ENCODE peak calls at places on chromosomes 13 and 19, in nine cellular contexts. One of them, this sample, is unnamed.

GRCh38 chr13:61670384-61671161 is 254.9 kb upstream of the PCDH20 start:
- DNase-seq in left lung: no peak
- DNase-seq in fibroblast of lung: no peak
- DNase-seq in PC-3: no peak
- DNase-seq in GM12864: no peak
- DNase-seq in heart right ventricle: no peak
- DNase-seq in IMR-90: no peak
- DNase-seq in GM20000: no peak
- DNase-seq in cardiac muscle cell: no peak
- DNase-seq in this sample: no peak

GRCh38 chr19:13208131-13208963 is 58.1 kb downstream of the IER2 start:
- DNase-seq in left lung: peak; percentile 84
- DNase-seq in fibroblast of lung: peak; percentile 88
- DNase-seq in PC-3: no peak
- DNase-seq in GM12864: peak; percentile 84
- DNase-seq in heart right ventricle: no peak
- DNase-seq in IMR-90: peak; percentile 76
- DNase-seq in GM20000: peak; percentile 95
- DNase-seq in cardiac muscle cell: no peak
- DNase-seq in this sample: no peak

GRCh38 chr13:31631716-31632115 is 107.6 kb upstream of the RXFP2 start:
- DNase-seq in left lung: no peak
- DNase-seq in fibroblast of lung: no peak
- DNase-seq in PC-3: no peak
- DNase-seq in GM12864: no peak
- DNase-seq in heart right ventricle: no peak
- DNase-seq in IMR-90: no peak
- DNase-seq in GM20000: no peak
- DNase-seq in cardiac muscle cell: no peak
- DNase-seq in this sample: no peak

GRCh38 chr13:40653558-40654318 is 12.7 kb downstream of the FOXO1 start:
- DNase-seq in left lung: no peak
- DNase-seq in fibroblast of lung: no peak
- DNase-seq in PC-3: no peak
- DNase-seq in GM12864: no peak
- DNase-seq in heart right ventricle: no peak
- DNase-seq in IMR-90: no peak
- DNase-seq in GM20000: no peak
- DNase-seq in cardiac muscle cell: no peak
- DNase-seq in this sample: no peak

GRCh38 chr13:40798380-40798779 is 9.0 kb downstream of the SLC25A15 start:
- DNase-seq in left lung: no peak
- DNase-seq in fibroblast of lung: no peak
- DNase-seq in PC-3: peak; percentile 11
- DNase-seq in GM12864: no peak
- DNase-seq in heart right ventricle: no peak
- DNase-seq in IMR-90: no peak
- DNase-seq in GM20000: no peak
- DNase-seq in cardiac muscle cell: no peak
- DNase-seq in this sample: no peak

GRCh38 chr19:38951187-38951586 is 20.4 kb downstream of the MRPS12 start:
- DNase-seq in left lung: no peak
- DNase-seq in fibroblast of lung: no peak
- DNase-seq in PC-3: no peak
- DNase-seq in GM12864: no peak
- DNase-seq in heart right ventricle: no peak
- DNase-seq in IMR-90: no peak
- DNase-seq in GM20000: no peak
- DNase-seq in cardiac muscle cell: no peak
- DNase-seq in this sample: no peak

GRCh38 chr19:42546831-42547500 is 18.7 kb upstream of the CEACAM1 start:
- DNase-seq in left lung: no peak
- DNase-seq in fibroblast of lung: no peak
- DNase-seq in PC-3: no peak
- DNase-seq in GM12864: no peak
- DNase-seq in heart right ventricle: no peak
- DNase-seq in IMR-90: no peak
- DNase-seq in GM20000: peak; percentile 1
- DNase-seq in cardiac muscle cell: no peak
- DNase-seq in this sample: no peak

GRCh38 chr13:49366841-49367240 is 77.0 kb downstream of the CAB39L start:
- DNase-seq in left lung: no peak
- DNase-seq in fibroblast of lung: peak; percentile 39
- DNase-seq in PC-3: no peak
- DNase-seq in GM12864: no peak
- DNase-seq in heart right ventricle: no peak
- DNase-seq in IMR-90: peak; percentile 39
- DNase-seq in GM20000: no peak
- DNase-seq in cardiac muscle cell: no peak
- DNase-seq in this sample: no peak

GRCh38 chr13:36882829-36883390 is 37.1 kb downstream of the SMAD9 start:
- DNase-seq in left lung: no peak
- DNase-seq in fibroblast of lung: no peak
- DNase-seq in PC-3: no peak
- DNase-seq in GM12864: no peak
- DNase-seq in heart right ventricle: no peak
- DNase-seq in IMR-90: no peak
- DNase-seq in GM20000: no peak
- DNase-seq in cardiac muscle cell: no peak
- DNase-seq in this sample: no peak

GRCh38 chr13:24264976-24265375 is 44.4 kb upstream of the C1QTNF9 start:
- DNase-seq in left lung: peak; percentile 77
- DNase-seq in fibroblast of lung: no peak
- DNase-seq in PC-3: no peak
- DNase-seq in GM12864: no peak
- DNase-seq in heart right ventricle: no peak
- DNase-seq in IMR-90: no peak
- DNase-seq in GM20000: no peak
- DNase-seq in cardiac muscle cell: no peak
- DNase-seq in this sample: no peak

GRCh38 chr19:47456721-47457478 is 14.8 kb downstream of the SLC8A2 start:
- DNase-seq in left lung: peak; percentile 67
- DNase-seq in fibroblast of lung: no peak
- DNase-seq in PC-3: no peak
- DNase-seq in GM12864: no peak
- DNase-seq in heart right ventricle: no peak
- DNase-seq in IMR-90: no peak
- DNase-seq in GM20000: no peak
- DNase-seq in cardiac muscle cell: no peak
- DNase-seq in this sample: no peak

GRCh38 chr19:17604372-17605025 is 49.0 kb downstream of the COLGALT1 start:
- DNase-seq in left lung: no peak
- DNase-seq in fibroblast of lung: no peak
- DNase-seq in PC-3: no peak
- DNase-seq in GM12864: no peak
- DNase-seq in heart right ventricle: no peak
- DNase-seq in IMR-90: no peak
- DNase-seq in GM20000: no peak
- DNase-seq in cardiac muscle cell: no peak
- DNase-seq in this sample: no peak

GRCh38 chr19:17605117-17605516 is 49.7 kb downstream of the COLGALT1 start:
- DNase-seq in left lung: no peak
- DNase-seq in fibroblast of lung: no peak
- DNase-seq in PC-3: no peak
- DNase-seq in GM12864: no peak
- DNase-seq in heart right ventricle: no peak
- DNase-seq in IMR-90: no peak
- DNase-seq in GM20000: no peak
- DNase-seq in cardiac muscle cell: no peak
- DNase-seq in this sample: no peak

GRCh38 chr19:17607936-17608335 is 52.5 kb downstream of the COLGALT1 start:
- DNase-seq in left lung: no peak
- DNase-seq in fibroblast of lung: no peak
- DNase-seq in PC-3: no peak
- DNase-seq in GM12864: no peak
- DNase-seq in heart right ventricle: no peak
- DNase-seq in IMR-90: no peak
- DNase-seq in GM20000: no peak
- DNase-seq in cardiac muscle cell: no peak
- DNase-seq in this sample: no peak

GRCh38 chr19:17606786-17607185 is 51.3 kb downstream of the COLGALT1 start:
- DNase-seq in left lung: no peak
- DNase-seq in fibroblast of lung: no peak
- DNase-seq in PC-3: no peak
- DNase-seq in GM12864: no peak
- DNase-seq in heart right ventricle: no peak
- DNase-seq in IMR-90: no peak
- DNase-seq in GM20000: no peak
- DNase-seq in cardiac muscle cell: no peak
- DNase-seq in this sample: no peak

GRCh38 chr19:17605761-17606745 is 50.6 kb downstream of the COLGALT1 start:
- DNase-seq in left lung: peak; percentile 93
- DNase-seq in fibroblast of lung: peak; percentile 63
- DNase-seq in PC-3: peak; percentile 58
- DNase-seq in GM12864: peak; percentile 76
- DNase-seq in heart right ventricle: peak; percentile 67
- DNase-seq in IMR-90: peak; percentile 56
- DNase-seq in GM20000: peak; percentile 97
- DNase-seq in cardiac muscle cell: peak; percentile 92
- DNase-seq in this sample: no peak
- TF ChIP-seq CTCF in left lung: peak; percentile 33
- TF ChIP-seq CTCF in fibroblast of lung: peak; percentile 8
- TF ChIP-seq CTCF in PC-3: peak; percentile 58
- TF ChIP-seq CTCF in GM12864: peak; percentile 71
- TF ChIP-seq CTCF in heart right ventricle: peak; percentile 71
- TF ChIP-seq CTCF in IMR-90: peak; percentile 55
- TF ChIP-seq CTCF in GM20000: peak; percentile 42
- TF ChIP-seq CTCF in cardiac muscle cell: peak; percentile 61
- TF ChIP-seq CTCF in this sample: peak; percentile 90

GRCh38 chr13:23159587-23160240 is 21.1 kb upstream of the SGCG start:
- DNase-seq in left lung: no peak
- DNase-seq in fibroblast of lung: no peak
- DNase-seq in PC-3: no peak
- DNase-seq in GM12864: no peak
- DNase-seq in heart right ventricle: no peak
- DNase-seq in IMR-90: no peak
- DNase-seq in GM20000: peak; percentile 39
- DNase-seq in cardiac muscle cell: no peak
- DNase-seq in this sample: no peak

GRCh38 chr13:23160241-23161175 is 20.3 kb upstream of the SGCG start:
- DNase-seq in left lung: peak; percentile 74
- DNase-seq in fibroblast of lung: peak; percentile 71
- DNase-seq in PC-3: peak; percentile 12
- DNase-seq in GM12864: no peak
- DNase-seq in heart right ventricle: no peak
- DNase-seq in IMR-90: no peak
- DNase-seq in GM20000: peak; percentile 36
- DNase-seq in cardiac muscle cell: peak; percentile 45
- DNase-seq in this sample: peak; percentile 93

GRCh38 chr13:23161176-23161825 is 19.5 kb upstream of the SGCG start:
- DNase-seq in left lung: no peak
- DNase-seq in fibroblast of lung: peak; percentile 81
- DNase-seq in PC-3: no peak
- DNase-seq in GM12864: no peak
- DNase-seq in heart right ventricle: no peak
- DNase-seq in IMR-90: no peak
- DNase-seq in GM20000: no peak
- DNase-seq in cardiac muscle cell: no peak
- DNase-seq in this sample: no peak

GRCh38 chr13:23159205-23159586 is 21.6 kb upstream of the SGCG start:
- DNase-seq in left lung: no peak
- DNase-seq in fibroblast of lung: peak; percentile 69
- DNase-seq in PC-3: peak; percentile 31
- DNase-seq in GM12864: no peak
- DNase-seq in heart right ventricle: peak; percentile 33
- DNase-seq in IMR-90: peak; percentile 13
- DNase-seq in GM20000: peak; percentile 58
- DNase-seq in cardiac muscle cell: peak; percentile 66
- DNase-seq in this sample: no peak
- TF ChIP-seq CTCF in left lung: peak; percentile 55
- TF ChIP-seq CTCF in fibroblast of lung: peak; percentile 90
- TF ChIP-seq CTCF in PC-3: peak; percentile 61
- TF ChIP-seq CTCF in GM12864: peak; percentile 53
- TF ChIP-seq CTCF in heart right ventricle: peak; percentile 62
- TF ChIP-seq CTCF in IMR-90: peak; percentile 48
- TF ChIP-seq CTCF in GM20000: peak; percentile 10
- TF ChIP-seq CTCF in cardiac muscle cell: peak; percentile 79
- TF ChIP-seq CTCF in this sample: peak; percentile 93

DNA sequence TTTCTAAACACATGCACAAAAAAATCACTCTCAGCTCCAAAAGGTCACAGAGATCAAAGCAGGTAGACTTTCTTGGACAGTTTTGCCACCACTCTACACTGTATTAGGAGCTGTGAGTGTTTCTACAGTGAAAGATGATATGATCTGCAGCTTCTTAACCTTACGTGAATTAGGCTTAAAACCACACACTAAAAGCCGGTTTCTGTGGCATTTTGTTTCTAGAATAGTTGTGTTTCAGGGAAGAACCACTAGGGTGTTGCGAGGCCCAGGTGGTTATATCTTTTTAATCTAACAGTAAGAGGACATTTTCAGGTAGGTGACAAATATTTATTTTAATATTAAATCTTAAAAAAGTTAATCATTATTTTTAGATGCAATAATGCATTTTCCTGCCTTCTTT is 216.4 kb downstream of the KLF5 start:
- DNase-seq in left lung: no peak
- DNase-seq in fibroblast of lung: no peak
- DNase-seq in PC-3: no peak
- DNase-seq in GM12864: no peak
- DNase-seq in heart right ventricle: no peak
- DNase-seq in IMR-90: no peak
- DNase-seq in GM20000: no peak
- DNase-seq in cardiac muscle cell: no peak
- DNase-seq in this sample: no peak
- TF ChIP-seq CTCF in left lung: no peak
- TF ChIP-seq CTCF in fibroblast of lung: no peak
- TF ChIP-seq CTCF in PC-3: no peak
- TF ChIP-seq CTCF in GM12864: no peak
- TF ChIP-seq CTCF in heart right ventricle: no peak
- TF ChIP-seq CTCF in IMR-90: no peak
- TF ChIP-seq CTCF in GM20000: no peak
- TF ChIP-seq CTCF in cardiac muscle cell: no peak
- TF ChIP-seq CTCF in this sample: peak; percentile 30

DNA sequence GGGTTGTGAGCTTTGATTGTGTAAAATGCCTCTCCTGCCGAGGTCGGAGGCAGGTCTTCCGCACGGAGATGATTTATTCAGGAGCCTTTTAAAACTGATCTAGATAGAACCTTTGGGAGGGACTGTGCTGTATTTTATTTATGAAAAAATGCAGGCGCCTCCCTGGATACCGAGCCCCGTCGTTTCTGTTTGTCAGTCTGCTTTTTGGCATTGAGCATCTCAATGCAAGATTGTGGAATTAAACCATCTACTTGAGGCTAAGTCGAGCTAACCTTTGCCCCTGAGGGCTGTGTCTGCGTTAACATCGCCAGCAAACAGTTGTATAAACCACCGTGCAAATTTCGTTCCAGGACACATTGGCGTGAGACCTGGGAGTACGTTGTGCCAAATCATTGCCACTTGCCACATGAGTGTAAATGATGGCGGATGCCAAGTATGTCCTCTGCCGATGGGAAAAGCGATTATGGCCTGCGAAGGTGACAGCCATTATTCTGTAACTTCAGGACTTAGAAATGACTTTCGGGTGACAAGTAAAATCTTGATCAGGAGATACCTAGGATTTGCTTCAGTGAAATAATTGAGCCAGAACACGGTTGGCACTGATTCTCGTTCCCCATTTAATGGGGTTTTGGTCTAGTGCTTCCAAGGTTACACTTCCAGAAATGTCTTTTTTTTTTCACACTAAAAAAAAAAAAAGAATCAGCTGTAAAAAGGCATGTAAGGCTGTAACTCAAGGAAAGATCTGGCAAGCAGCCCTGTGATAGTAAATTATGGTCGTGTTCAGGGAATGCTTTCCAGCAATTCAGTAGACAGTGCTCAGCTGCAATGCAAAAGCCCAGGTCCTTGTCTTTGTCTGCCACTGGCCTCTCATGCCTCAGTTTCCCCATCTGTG is 27.5 kb upstream of the NDUFS7 start:
- DNase-seq in left lung: no peak
- DNase-seq in fibroblast of lung: peak; percentile 30
- DNase-seq in PC-3: no peak
- DNase-seq in GM12864: no peak
- DNase-seq in heart right ventricle: no peak
- DNase-seq in IMR-90: peak; percentile 30
- DNase-seq in GM20000: no peak
- DNase-seq in cardiac muscle cell: no peak
- DNase-seq in this sample: no peak
- TF ChIP-seq CTCF in left lung: no peak
- TF ChIP-seq CTCF in fibroblast of lung: no peak
- TF ChIP-seq CTCF in PC-3: no peak
- TF ChIP-seq CTCF in GM12864: no peak
- TF ChIP-seq CTCF in heart right ventricle: no peak
- TF ChIP-seq CTCF in IMR-90: no peak
- TF ChIP-seq CTCF in GM20000: no peak
- TF ChIP-seq CTCF in cardiac muscle cell: no peak
- TF ChIP-seq CTCF in this sample: no peak